ENCODE peak calls at places on chromosomes 6 and 20, in six cellular contexts. T, F, Y, L, M and J are unnamed samples.
A peak's percentile ranks its signal among the peaks of the same experiment; 100 is the strongest.

GRCh38 chr6:11685411-11686093 is 93.1 kb downstream of the ADTRP start:
- DNase-seq in T (no peak), F (no peak), Y (no peak), L (no peak), M (no peak), J (no peak)

GRCh38 chr20:43840382-43841070 is 74.1 kb upstream of the TOX2 start:
- DNase-seq in T (peak; percentile 21), F (no peak), Y (peak; percentile 71), L (peak; percentile 83), M (no peak), J (no peak)

GRCh38 chr20:35564905-35565304 is 23.0 kb downstream of the ERGIC3 start:
- DNase-seq in T (no peak), F (no peak), Y (no peak), L (no peak), M (peak; percentile 55), J (no peak)

GRCh38 chr6:132020138-132020551 is 69.0 kb upstream of the CCN2 start:
- DNase-seq in T (no peak), F (no peak), Y (no peak), L (no peak), M (no peak), J (peak; percentile 28)

GRCh38 chr20:47263080-47263479 is 93.4 kb downstream of the ZMYND8 start:
- DNase-seq in T (no peak), F (no peak), Y (no peak), L (no peak), M (no peak), J (no peak)

GRCh38 chr6:116059713-116060571 is 749 bp downstream of the FRK start:
- DNase-seq in T (no peak), F (no peak), Y (no peak), L (no peak), M (no peak), J (peak; percentile 63)

GRCh38 chr20:20492521-20493334 is 124.8 kb downstream of the INSM1 start:
- DNase-seq in T (no peak), F (no peak), Y (peak; percentile 30), L (peak; percentile 65), M (no peak), J (no peak)

GRCh38 chr20:40991181-40991889 is 37.3 kb upstream of the TOP1 start:
- DNase-seq in T (no peak), F (no peak), Y (no peak), L (no peak), M (peak; percentile 86), J (peak; percentile 63)

GRCh38 chr20:23456416-23456815 is 3.7 kb upstream of the CST11 start:
- DNase-seq in T (no peak), F (no peak), Y (no peak), L (peak; percentile 7), M (no peak), J (no peak)

GRCh38 chr20:38671186-38671585 is 53.1 kb upstream of the SLC32A1 start:
- DNase-seq in T (no peak), F (no peak), Y (no peak), L (peak; percentile 75), M (no peak), J (no peak)

GRCh38 chr6:143971453-143971852 is 36.6 kb downstream of the PLAGL1 start:
- DNase-seq in T (no peak), F (no peak), Y (no peak), L (no peak), M (no peak), J (no peak)

GRCh38 chr6:110404602-110405001 is 10.8 kb downstream of the DDO start:
- DNase-seq in T (no peak), F (no peak), Y (no peak), L (no peak), M (no peak), J (no peak)

GRCh38 chr20:11267131-11267761 is 593.4 kb upstream of the JAG1 start:
- DNase-seq in T (peak; percentile 25), F (no peak), Y (peak; percentile 33), L (peak; percentile 46), M (no peak), J (no peak)

GRCh38 chr20:48761914-48762313 is 65.9 kb downstream of the PREX1 start:
- DNase-seq in T (no peak), F (no peak), Y (no peak), L (no peak), M (no peak), J (no peak)

GRCh38 chr20:59785118-59785959 is 148.1 kb downstream of the SYCP2 start:
- DNase-seq in T (no peak), F (peak; percentile 27), Y (no peak), L (no peak), M (no peak), J (no peak)

GRCh38 chr6:107495196-107495643 is 5.3 kb downstream of the SOBP start:
- DNase-seq in T (no peak), F (no peak), Y (no peak), L (no peak), M (no peak), J (no peak)

GRCh38 chr6:150846641-150847040 is 18.9 kb upstream of the MTHFD1L start:
- DNase-seq in T (no peak), F (no peak), Y (no peak), L (no peak), M (no peak), J (no peak)

GRCh38 chr6:88371480-88371879 is 205.3 kb upstream of the CNR1 start:
- DNase-seq in T (no peak), F (no peak), Y (no peak), L (no peak), M (no peak), J (no peak)

GRCh38 chr6:8526619-8527018 is 91.3 kb upstream of the SLC35B3 start:
- DNase-seq in T (no peak), F (no peak), Y (no peak), L (peak; percentile 25), M (no peak), J (no peak)

GRCh38 chr6:2531426-2532208 is 219.1 kb downstream of the MYLK4 start:
- DNase-seq in T (no peak), F (no peak), Y (no peak), L (no peak), M (no peak), J (no peak)

GRCh38 chr6:143232849-143233248 is 172.2 kb downstream of the AIG1 start:
- DNase-seq in T (no peak), F (no peak), Y (peak; percentile 37), L (peak; percentile 68), M (no peak), J (no peak)

GRCh38 chr20:5073154-5074049 is 46.4 kb downstream of the PCNA start:
- DNase-seq in T (no peak), F (peak; percentile 86), Y (peak; percentile 30), L (peak; percentile 34), M (peak; percentile 86), J (peak; percentile 96)
- TF ChIP-seq POLR2AphosphoS5 in T (no peak), F (peak; percentile 15), Y (no peak), L (no peak), M (peak; percentile 69), J (peak; percentile 24)

DNA sequence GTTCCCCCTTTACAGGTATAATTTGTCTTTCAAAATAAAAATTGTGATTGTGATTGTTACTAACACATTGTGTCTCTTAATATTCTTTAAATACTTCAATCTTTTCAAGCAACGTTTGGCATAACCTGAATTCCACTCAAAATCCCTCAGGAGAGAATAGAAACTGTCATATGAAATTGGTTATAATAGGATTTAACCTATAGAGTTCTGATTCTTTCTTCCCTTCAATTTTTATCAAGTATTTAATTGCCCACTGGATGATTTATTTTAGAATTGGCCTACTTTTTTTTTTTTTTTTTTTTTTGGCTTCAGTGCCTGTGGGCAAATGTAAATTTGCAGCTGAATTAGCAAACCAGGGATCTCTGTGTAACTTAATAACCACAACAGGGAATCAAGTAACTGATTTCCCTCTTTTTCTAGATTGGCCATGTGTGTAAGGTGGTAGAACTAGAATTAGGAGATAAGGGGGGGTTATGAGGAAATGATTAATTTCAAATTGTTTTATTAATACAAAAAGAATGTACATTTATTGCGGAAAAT is 157.0 kb downstream of the SOX4 start:
- DNase-seq in T (no peak), F (no peak), Y (peak; percentile 58), L (no peak), M (no peak), J (no peak)
- H3K4me1 ChIP-seq in T (no peaks in the 10 kb centered on the region), F (no peaks in the 10 kb centered on the region), Y (peaks cover 31% of the 10 kb centered on the region), L (peaks cover 86% of the 10 kb centered on the region), M (no peaks in the 10 kb centered on the region), J (peaks cover 17% of the 10 kb centered on the region)

GRCh38 chr6:158633127-158633526 is 11.4 kb downstream of the DYNLT1 start:
- DNase-seq in T (no peak), F (no peak), Y (no peak), L (no peak), M (no peak), J (peak; percentile 18)

GRCh38 chr6:158636778-158637177 is 7.8 kb downstream of the DYNLT1 start:
- DNase-seq in T (no peak), F (no peak), Y (no peak), L (no peak), M (no peak), J (no peak)

GRCh38 chr6:158631678-158632537 is 12.6 kb downstream of the DYNLT1 start:
- DNase-seq in T (no peak), F (no peak), Y (no peak), L (no peak), M (no peak), J (peak; percentile 73)

GRCh38 chr6:158635427-158636073 is 9.0 kb downstream of the DYNLT1 start:
- DNase-seq in T (no peak), F (no peak), Y (no peak), L (no peak), M (no peak), J (peak; percentile 14)

DNA sequence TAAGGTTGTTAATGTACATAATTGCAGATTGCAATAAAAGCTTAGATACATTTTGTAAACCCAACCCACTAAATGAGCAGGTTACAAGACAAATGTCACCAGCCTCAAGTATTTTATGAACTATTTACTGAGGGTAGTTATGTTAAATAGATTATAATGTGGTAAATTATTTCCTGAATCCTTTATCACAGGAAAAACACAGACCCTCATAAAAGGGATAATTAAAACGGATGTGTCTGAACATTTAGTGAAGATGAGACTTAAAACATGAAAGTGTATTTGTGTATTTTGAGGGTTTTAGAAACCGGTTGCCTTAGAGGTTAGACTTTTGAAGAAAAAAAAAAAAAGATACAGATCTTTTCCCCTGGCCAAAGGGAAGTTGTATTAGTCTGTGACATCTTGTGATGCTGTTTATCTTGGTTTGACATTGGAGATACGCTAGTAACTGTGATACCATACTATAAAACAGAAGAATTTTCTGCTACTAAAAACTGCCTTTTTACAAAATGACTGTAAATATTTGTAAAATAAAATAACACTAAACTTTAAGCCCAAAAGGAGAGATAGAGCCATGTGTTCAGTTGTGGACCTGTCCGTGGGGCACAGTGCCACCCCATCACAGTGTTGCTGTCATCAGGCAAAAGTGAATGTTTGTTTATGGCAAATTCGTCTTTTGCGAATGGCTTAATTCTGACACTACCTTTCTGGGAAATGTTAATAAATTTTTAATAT is 9.7 kb downstream of the DYNLT1 start:
- DNase-seq in T (no peak), F (no peak), Y (no peak), L (no peak), M (no peak), J (no peak)
- TF ChIP-seq POLR2AphosphoS5 in T (no peak), F (no peak), Y (no peak), L (no peak), M (no peak), J (no peak)

DNA sequence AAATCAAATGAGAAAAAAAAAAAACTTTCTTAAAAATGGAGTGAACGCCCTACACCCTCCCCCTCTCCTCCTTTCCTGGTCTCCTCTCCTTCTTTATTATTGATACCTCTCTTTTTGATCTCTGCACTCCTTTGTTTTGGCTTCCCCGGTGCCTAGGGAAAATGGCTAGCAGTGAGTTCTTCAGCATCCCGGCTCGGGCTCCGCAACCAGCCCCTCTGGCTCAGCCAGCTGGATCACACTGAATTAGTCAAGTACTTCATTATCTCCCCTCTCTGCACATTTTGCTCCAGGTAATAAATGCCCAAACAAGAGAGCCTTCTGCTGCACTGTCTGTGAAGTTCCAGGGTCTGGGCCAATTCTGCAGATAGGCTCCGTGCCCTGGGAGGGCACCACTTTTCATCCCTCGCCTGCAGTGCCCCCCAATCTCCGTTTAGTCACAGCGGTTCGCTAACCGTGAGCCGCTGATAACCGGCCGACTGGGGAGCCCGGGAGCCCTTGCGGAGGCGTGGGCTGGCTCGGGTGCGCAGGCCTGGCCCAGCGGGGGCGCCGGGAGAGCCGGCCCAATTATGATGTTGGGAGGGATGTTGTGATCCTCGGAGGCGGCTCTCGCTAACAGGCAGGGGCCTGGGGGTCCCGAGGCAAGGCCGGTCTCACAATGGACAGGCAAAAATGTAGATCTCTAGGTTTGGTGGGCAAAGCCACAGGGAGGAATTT is 301.8 kb downstream of the TFAP2A start:
- DNase-seq in T (no peak), F (no peak), Y (peak; percentile 17), L (peak; percentile 76), M (no peak), J (no peak)
- H3K4me1 ChIP-seq in T (peaks cover 3% of the 10 kb centered on the region), F (no peaks in the 10 kb centered on the region), Y (no peaks in the 10 kb centered on the region), L (peaks cover 11% of the 10 kb centered on the region), M (no peaks in the 10 kb centered on the region), J (no peaks in the 10 kb centered on the region)